ENCODE peak calls at places on chromosomes 2 and 18, in five cellular contexts. W is thyroid gland; L is effector memory CD4-positive, alpha-beta T cell; Z is fibroblast of lung; U is PC-9. O is an unnamed sample. For H3K4me1, the result is how much of the 10 kb centered on the place peaks cover.

GRCh38 chr2:109020217-109020637 is 31.2 kb upstream of the EDAR start:
- DNase-seq in W (no peak), L (no peak), U (no peak), Z (peak), O (no peak)

GRCh38 chr2:231640646-231641111 is 48.0 kb downstream of the TEX44 start:
- DNase-seq in Z (peak), W (peak), L (no peak), U (no peak), O (peak)

GRCh38 chr2:108980076-108980475 is 8.9 kb downstream of the EDAR start:
- DNase-seq in L (no peak), Z (no peak), W (no peak), U (no peak), O (no peak)

GRCh38 chr2:161090401-161090800 is 69.8 kb upstream of the TANK start:
- DNase-seq in Z (no peak), L (no peak), W (peak), U (no peak), O (peak)

GRCh38 chr2:216189410-216189809 is 80.3 kb downstream of the XRCC5 start:
- DNase-seq in U (no peak), Z (peak), L (no peak), W (no peak), O (no peak)

GRCh38 chr2:64727843-64728463 is 74.2 kb upstream of the SERTAD2 start:
- DNase-seq in Z (no peak), L (no peak), U (no peak), W (peak), O (no peak)

GRCh38 chr2:227460833-227461232 is 11.1 kb upstream of the AGFG1 start:
- DNase-seq in U (no peak), Z (peak), W (no peak), L (no peak), O (no peak)

GRCh38 chr18:62590799-62591640 is 68.2 kb downstream of the ZCCHC2 start:
- DNase-seq in W (no peak), U (peak), Z (no peak), L (no peak), O (no peak)

GRCh38 chr18:63511285-63511684 is 30.9 kb upstream of the SERPINB12 start:
- DNase-seq in W (peak), Z (peak), L (no peak), U (peak), O (peak)

GRCh38 chr2:168723494-168723893 is 78.9 kb upstream of the NOSTRIN start:
- DNase-seq in L (no peak), Z (no peak), W (no peak), U (no peak), O (no peak)

GRCh38 chr2:90069290-90069894 is 1377.9 kb downstream of the RPIA start:
- DNase-seq in U (no peak), L (no peak), Z (no peak), W (peak), O (peak)

GRCh38 chr18:10579079-10579867 is 53.4 kb downstream of the NAPG start:
- DNase-seq in U (no peak), W (no peak), L (no peak), Z (peak), O (no peak)

GRCh38 chr2:95266781-95267430 is 7.3 kb upstream of the PROM2 start:
- DNase-seq in Z (no peak), W (no peak), L (no peak), U (no peak), O (no peak)

GRCh38 chr2:60070166-60070565 is 483.3 kb downstream of the BCL11A start:
- DNase-seq in W (no peak), Z (no peak), U (no peak), L (no peak), O (no peak)

GRCh38 chr2:157107877-157108276 is 149.6 kb upstream of the GALNT5 start:
- DNase-seq in L (no peak), W (no peak), Z (peak), U (no peak), O (peak)

GRCh38 chr2:236744316-236745105 is 174.9 kb downstream of the ACKR3 start:
- DNase-seq in W (no peak), Z (peak), U (peak), L (no peak), O (no peak)

GRCh38 chr2:136029149-136029548 is 43.7 kb upstream of the DARS1 start:
- DNase-seq in L (no peak), W (no peak), U (no peak), Z (no peak), O (no peak)

GRCh38 chr18:75089748-75090327 is 119.1 kb downstream of the PTGR3 start:
- DNase-seq in Z (no peak), L (no peak), U (no peak), W (no peak), O (no peak)

GRCh38 chr2:54771166-54771565 is 47.7 kb downstream of the EML6 start:
- DNase-seq in L (no peak), U (no peak), Z (peak), W (no peak), O (no peak)

GRCh38 chr2:236626391-236627150 is 56.9 kb downstream of the ACKR3 start:
- DNase-seq in U (no peak), L (no peak), W (no peak), Z (no peak), O (no peak)

DNA sequence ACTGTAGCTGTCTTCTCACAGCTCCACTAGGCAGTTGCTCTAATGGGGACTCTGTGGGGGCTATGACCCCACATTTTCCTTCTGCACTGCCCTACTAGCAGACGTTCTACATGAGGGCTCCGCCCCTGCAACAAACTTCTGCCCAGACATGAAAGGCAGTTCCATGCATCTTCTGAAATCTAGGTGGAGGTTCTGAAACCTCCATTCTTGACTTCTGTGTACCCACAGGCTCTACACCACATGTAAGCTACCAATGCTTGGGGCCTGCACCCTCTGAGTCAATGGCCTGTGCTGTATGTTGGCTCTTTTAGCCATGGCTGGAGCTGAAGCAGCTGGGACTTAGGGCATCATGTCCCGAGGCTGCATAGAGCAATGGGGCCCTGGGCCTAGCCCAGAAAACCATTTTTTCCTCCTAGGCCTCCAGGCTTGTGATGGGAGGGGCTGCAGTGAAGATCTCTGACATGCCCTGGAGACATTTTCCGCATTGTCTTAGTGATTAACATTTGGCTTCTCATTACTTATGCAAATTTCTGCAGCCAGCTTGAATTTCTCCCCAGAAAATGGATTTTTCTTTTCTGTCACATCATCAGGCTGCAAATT is 123.0 kb downstream of the MYCN start:
- DNase-seq in U (no peak), Z (no peak), W (no peak), L (no peak), O (no peak)
- H3K4me3 ChIP-seq in U (no peak), Z (no peak), W (no peak), L (no peak), O (no peak)

GRCh38 chr2:85711578-85712060 is 17.5 kb downstream of the GNLY start:
- DNase-seq in U (no peak), L (no peak), Z (no peak), W (no peak), O (no peak)
- H3K4me1 ChIP-seq in U (under half), L (under half), Z (under half), W (half or more), O (under half)

DNA sequence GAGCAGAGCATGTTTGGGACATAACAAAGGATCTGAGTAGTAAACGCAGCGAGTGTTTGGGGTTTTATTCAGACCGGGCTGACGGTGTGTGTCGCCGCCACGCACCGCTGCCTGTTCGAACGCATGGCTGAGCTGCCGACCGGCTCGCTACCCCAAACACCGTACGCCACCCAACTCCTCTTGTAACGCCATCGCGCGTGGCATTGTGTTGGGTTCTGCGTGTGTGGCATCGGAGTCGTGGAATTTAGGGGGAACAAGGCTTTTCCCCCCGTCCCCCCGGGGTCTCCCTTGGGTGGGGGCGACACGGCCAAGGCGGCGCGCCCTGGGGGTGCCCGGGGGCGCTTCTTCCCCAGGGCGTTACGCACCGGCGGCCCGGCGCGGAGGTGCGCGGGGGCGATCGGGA is 464 bp upstream of the NRP2 start:
- DNase-seq in Z (no peak), U (no peak), L (no peak), W (peak), O (no peak)
- H3K4me3 ChIP-seq in Z (peak), U (peak), L (peak), W (peak), O (peak)

DNA sequence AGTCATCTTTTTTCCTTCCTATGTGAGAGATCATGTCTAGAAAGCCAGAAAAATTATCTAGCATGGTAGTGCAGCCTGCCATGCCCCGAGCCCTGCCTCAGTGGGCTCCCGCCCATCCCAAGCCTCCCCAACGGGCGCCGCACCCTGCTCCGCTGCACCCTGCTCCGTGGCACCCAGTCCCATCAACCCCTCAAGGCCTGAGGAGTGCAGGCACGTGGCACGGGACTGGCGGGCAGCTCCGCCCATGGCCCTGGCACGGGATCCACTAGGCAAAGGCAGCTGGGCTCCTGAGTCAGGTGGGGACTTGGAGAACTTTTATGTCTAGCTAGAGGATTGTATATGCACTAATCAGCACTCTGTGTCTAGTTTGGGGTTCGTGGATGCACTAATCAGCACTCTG is 83.4 kb upstream of the COL3A1 start:
- DNase-seq in Z (no peak), U (no peak), L (no peak), W (no peak), O (no peak)
- H3K4me1 ChIP-seq in Z (under half), U (under half), L (under half), W (under half), O (under half)

GRCh38 chr2:20451761-20452499 is 5.1 kb downstream of the RHOB start:
- DNase-seq in W (no peak), L (no peak), U (no peak), Z (no peak), O (no peak)
- H3K4me3 ChIP-seq in W (no peak), L (no peak), U (no peak), Z (no peak), O (no peak)

GRCh38 chr18:46721331-46721730 is 35.5 kb downstream of the ST8SIA5 start:
- DNase-seq in W (no peak), Z (no peak), L (no peak), U (no peak), O (no peak)
- H3K4me1 ChIP-seq in W (under half), Z (under half), L (under half), U (under half), O (under half)

DNA sequence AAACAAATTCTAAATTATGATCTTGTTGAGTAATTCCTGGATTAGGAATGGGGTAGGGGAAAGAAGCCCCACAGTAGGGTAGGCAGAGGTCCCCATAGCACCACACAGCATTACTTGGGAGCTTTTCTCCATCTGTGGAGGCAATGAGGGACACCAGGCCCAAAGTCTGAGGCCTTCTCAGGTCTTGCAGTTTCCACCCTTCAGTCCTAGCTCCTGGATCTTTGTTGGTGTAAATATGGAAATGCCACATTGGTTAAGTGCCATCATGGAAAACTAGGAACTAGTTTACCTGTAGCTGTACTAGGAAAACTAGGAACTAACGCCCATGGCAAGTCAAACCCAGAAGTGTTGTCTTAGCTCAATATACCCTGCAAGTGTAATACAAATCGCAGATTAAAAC is 113.3 kb upstream of the DAPL1 start:
- DNase-seq in Z (no peak), U (no peak), L (no peak), W (no peak), O (no peak)
- H3K4me3 ChIP-seq in Z (no peak), U (no peak), L (no peak), W (no peak), O (no peak)

DNA sequence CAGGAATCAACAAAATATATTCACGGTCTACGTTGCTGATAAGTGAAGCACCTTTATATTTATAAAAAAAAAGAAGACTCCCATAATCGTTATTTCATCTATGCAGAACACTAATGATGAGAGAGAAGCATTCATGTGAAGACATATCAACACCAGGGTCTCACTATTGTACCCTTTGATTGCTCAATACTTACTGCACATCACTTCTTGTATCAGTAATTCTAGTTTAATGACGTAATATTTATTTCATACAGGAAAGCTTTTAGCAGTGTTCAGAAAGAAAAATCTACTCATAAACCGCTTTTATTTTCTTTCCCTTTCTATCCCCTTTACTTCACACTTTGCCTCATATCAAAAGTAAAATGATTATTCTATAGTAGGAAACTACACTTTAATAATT is 30.7 kb downstream of the CCDC141 start:
- DNase-seq in L (no peak), W (no peak), Z (no peak), U (no peak), O (no peak)
- H3K4me1 ChIP-seq in L (under half), W (under half), Z (under half), U (under half), O (under half)